ENCODE peak calls at places on chromosomes 6 and 20, in six cellular contexts. P, B, Y, S, X and V are unnamed samples.

GRCh38 chr20:56845546-56846081 is 216.5 kb downstream of the TFAP2C start:
- DNase-seq in B (no peak), S (no peak), Y (no peak), X (no peak), P (no peak), V (no peak)

GRCh38 chr20:37526238-37526838 is 1.3 kb downstream of the BLCAP start:
- DNase-seq in S (peak; percentile 68), P (peak; percentile 86), X (no peak), B (peak; percentile 50), Y (peak; percentile 68), V (peak; percentile 100)

GRCh38 chr20:52760791-52761190 is 211.4 kb upstream of the TSHZ2 start:
- DNase-seq in P (no peak), S (no peak), Y (no peak), B (no peak), X (no peak), V (no peak)

GRCh38 chr6:45619211-45619760 is 241.6 kb upstream of the SUPT3H start:
- DNase-seq in P (no peak), S (no peak), X (no peak), Y (no peak), B (no peak), V (no peak)

GRCh38 chr20:2688041-2688591 is 4.5 kb upstream of the EBF4 start:
- DNase-seq in B (peak; percentile 29), S (peak; percentile 51), P (no peak), Y (peak; percentile 79), X (no peak), V (no peak)

GRCh38 chr20:49386848-49387605 is 95.4 kb downstream of the KCNB1 start:
- DNase-seq in P (no peak), Y (no peak), S (no peak), B (no peak), X (peak; percentile 89), V (no peak)

GRCh38 chr6:4664117-4664626 is 112.0 kb upstream of the CDYL start:
- DNase-seq in S (peak; percentile 77), X (no peak), P (no peak), Y (peak; percentile 88), B (peak; percentile 74), V (no peak)

GRCh38 chr6:14865609-14866100 is 380.2 kb upstream of the JARID2 start:
- DNase-seq in P (no peak), S (no peak), B (no peak), X (no peak), Y (no peak), V (no peak)

GRCh38 chr20:59177266-59178250 is 13.9 kb downstream of the ZNF831 start:
- DNase-seq in B (no peak), Y (no peak), S (no peak), P (no peak), X (no peak), V (no peak)

GRCh38 chr20:7454047-7454446 is 486.2 kb downstream of the HAO1 start:
- DNase-seq in S (no peak), Y (no peak), B (no peak), X (no peak), P (no peak), V (no peak)

GRCh38 chr6:108164815-108165706 is 761 bp upstream of the NR2E1 start:
- DNase-seq in B (no peak), S (no peak), Y (no peak), P (no peak), X (no peak), V (no peak)

GRCh38 chr20:23069073-23069472 is 17.1 kb downstream of the CD93 start:
- DNase-seq in P (no peak), B (no peak), Y (no peak), S (no peak), X (no peak), V (no peak)

GRCh38 chr6:82166493-82166892 is 81.1 kb downstream of the IBTK start:
- DNase-seq in B (peak; percentile 35), S (no peak), X (no peak), Y (no peak), P (no peak), V (no peak)

GRCh38 chr20:56941101-56941686 is 312.1 kb downstream of the TFAP2C start:
- DNase-seq in X (no peak), S (no peak), B (no peak), P (no peak), Y (no peak), V (no peak)

GRCh38 chr6:431986-432385 is 40.4 kb downstream of the IRF4 start:
- DNase-seq in B (no peak), S (no peak), X (no peak), Y (no peak), P (no peak), V (no peak)

GRCh38 chr6:90000864-90001731 is 106.8 kb downstream of the GJA10 start:
- DNase-seq in X (no peak), P (peak; percentile 30), B (no peak), Y (no peak), S (no peak), V (peak; percentile 26)

GRCh38 chr6:96898241-96898851 is 655 bp upstream of the NDUFAF4 start:
- DNase-seq in X (no peak), Y (no peak), S (no peak), B (no peak), P (peak; percentile 10), V (peak; percentile 3)